ENCODE peak calls at places on chromosomes 7 and 10, in four cellular contexts. N, P, F and Y are unnamed samples.

GRCh38 chr10:94213980-94214379 is 148.8 kb downstream of the NOC3L start:
- DNase-seq in N (no peak), P (no peak), F (no peak), Y (no peak)

GRCh38 chr10:22245567-22245966 is 27.8 kb upstream of the EBLN1 start:
- DNase-seq in N (no peak), P (no peak), F (no peak), Y (peak; percentile 84)

GRCh38 chr7:123637203-123637602 is 18.5 kb upstream of the LMOD2 start:
- DNase-seq in N (no peak), P (no peak), F (no peak), Y (peak; percentile 89)

GRCh38 chr10:14580933-14581332 is 193.8 kb downstream of the FAM107B start:
- DNase-seq in N (no peak), P (no peak), F (no peak), Y (no peak)

GRCh38 chr7:155211761-155212160 is 85.9 kb upstream of the INSIG1 start:
- DNase-seq in N (no peak), P (no peak), F (no peak), Y (no peak)

GRCh38 chr7:133191787-133192186 is 61.1 kb upstream of the EXOC4 start:
- DNase-seq in N (no peak), P (no peak), F (no peak), Y (no peak)

GRCh38 chr10:50846753-50847152 is 38.7 kb downstream of the A1CF start:
- DNase-seq in N (no peak), P (peak; percentile 6), F (no peak), Y (peak; percentile 32)

GRCh38 chr7:36617408-36617807 is 106.9 kb downstream of the AOAH start:
- DNase-seq in N (no peak), P (no peak), F (no peak), Y (no peak)

GRCh38 chr10:112269266-112269665 is 13.9 kb upstream of the TECTB start:
- DNase-seq in N (no peak), P (peak; percentile 69), F (no peak), Y (no peak)

GRCh38 chr7:91243591-91244368 is 20.5 kb upstream of the FZD1 start:
- DNase-seq in N (no peak), P (peak; percentile 59), F (no peak), Y (no peak)

GRCh38 chr7:155852426-155853301 is 40.4 kb upstream of the SHH start:
- DNase-seq in N (no peak), P (no peak), F (peak; percentile 22), Y (no peak)

GRCh38 chr10:3570330-3570729 is 214.7 kb downstream of the KLF6 start:
- DNase-seq in N (no peak), P (no peak), F (no peak), Y (no peak)

GRCh38 chr10:3570855-3571266 is 214.1 kb downstream of the KLF6 start:
- DNase-seq in N (no peak), P (no peak), F (no peak), Y (no peak)

GRCh38 chr10:3567291-3567963 is 217.6 kb downstream of the KLF6 start:
- DNase-seq in N (no peak), P (no peak), F (no peak), Y (no peak)

GRCh38 chr10:3568392-3568791 is 216.6 kb downstream of the KLF6 start:
- DNase-seq in N (no peak), P (no peak), F (no peak), Y (no peak)

GRCh38 chr10:3568983-3569382 is 216.0 kb downstream of the KLF6 start:
- DNase-seq in N (no peak), P (no peak), F (no peak), Y (no peak)
- H4K5ac ChIP-seq in N (no peak overlapping the region), P (no peak overlapping the region), F (no peak overlapping the region), Y (no peak overlapping the region)

GRCh38 chr7:101015626-101016025 is 4.3 kb upstream of the MUC17 start:
- DNase-seq in N (no peak), P (no peak), F (no peak), Y (no peak)
- H2BK5ac ChIP-seq in N (no peak overlapping the region), P (no peak overlapping the region), F (peak overlapping the region; percentile 95), Y (no peak overlapping the region)

GRCh38 chr10:16562891-16563290 is 41.2 kb upstream of the C1QL3 start:
- DNase-seq in N (no peak), P (no peak), F (no peak), Y (peak; percentile 81)
- H4K5ac ChIP-seq in N (no peak overlapping the region), P (no peak overlapping the region), F (no peak overlapping the region), Y (no peak overlapping the region)

GRCh38 chr7:42445691-42446090 is 208.7 kb upstream of the GLI3 start:
- DNase-seq in N (no peak), P (no peak), F (no peak), Y (no peak)

DNA sequence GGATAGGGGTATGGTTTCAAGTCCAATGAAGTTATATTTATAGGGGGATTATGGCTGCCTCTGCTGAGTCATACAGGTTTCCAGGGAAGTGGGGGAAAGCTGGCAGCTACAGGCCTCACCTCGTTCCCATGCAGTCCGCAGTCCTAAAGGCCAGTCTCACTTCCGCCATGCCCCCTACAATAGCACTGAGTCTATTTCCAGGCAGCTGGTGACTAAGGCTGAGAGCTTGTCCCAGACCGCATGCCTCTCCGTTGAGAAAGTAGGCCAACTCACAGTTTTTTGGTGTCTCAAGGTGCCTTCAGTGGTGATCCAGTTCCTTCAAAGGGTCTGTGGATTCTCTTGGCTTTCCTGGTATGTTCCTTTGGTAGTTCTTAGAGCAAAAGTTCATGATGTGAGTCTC is 203.9 kb upstream of the GLI3 start:
- DNase-seq in N (no peak), P (no peak), F (no peak), Y (no peak)
- H2BK5ac ChIP-seq in N (no peak overlapping the region), P (no peak overlapping the region), F (no peak overlapping the region), Y (no peak overlapping the region)